ENCODE peak calls at places on chromosomes 4 and X, in six cellular contexts. T is trophoblast cell, B is mesenchymal stem cell, D is H9, X is H1, G is IMR-90. N is an unnamed sample. For H3K4me1, the result is how much of the 10 kb centered on the place peaks cover.

GRCh38 chrX:68252664-68253063 is 180.6 kb downstream of the OPHN1 start:
- DNase-seq in T (no peak), B (no peak), X (no peak), D (no peak), G (no peak), N (no peak)

GRCh38 chr4:135731681-135732080 is 1530.1 kb upstream of the PABPC4L start:
- DNase-seq in X (no peak), D (no peak), B (no peak), T (no peak), G (no peak), N (no peak)

GRCh38 chr4:6408263-6408662 is 64.2 kb downstream of the PPP2R2C start:
- DNase-seq in G (no peak), D (peak), X (no peak), B (no peak), T (no peak), N (no peak)

GRCh38 chr4:71827811-71828210 is 43.9 kb upstream of the GC start:
- DNase-seq in X (no peak), G (no peak), T (peak), D (peak), B (no peak), N (no peak)

GRCh38 chr4:85696661-85697060 is 221.7 kb downstream of the ARHGAP24 start:
- DNase-seq in G (no peak), D (no peak), B (no peak), X (no peak), T (no peak), N (no peak)

GRCh38 chr4:16862688-16863087 is 35.8 kb downstream of the LDB2 start:
- DNase-seq in G (peak), T (no peak), B (peak), D (no peak), X (no peak), N (no peak)

GRCh38 chrX:11968470-11968869 is 169.8 kb upstream of the FRMPD4 start:
- DNase-seq in T (peak), G (peak), B (no peak), X (no peak), D (no peak), N (no peak)

GRCh38 chr4:185036842-185037241 is 18.6 kb downstream of the HELT start:
- DNase-seq in B (no peak), X (no peak), G (no peak), T (no peak), D (no peak), N (no peak)

GRCh38 chrX:12974217-12974796 is 603 bp upstream of the TMSB4X start:
- DNase-seq in T (no peak), B (peak), X (no peak), G (peak), D (peak), N (peak)

GRCh38 chrX:123971963-123972362 is 10.5 kb downstream of the STAG2 start:
- DNase-seq in B (no peak), T (no peak), G (no peak), D (no peak), X (no peak), N (no peak)

GRCh38 chrX:119427024-119427794 is 28.1 kb downstream of the SLC25A43 start:
- DNase-seq in B (peak), T (no peak), D (no peak), G (peak), X (no peak), N (no peak)

GRCh38 chrX:47564438-47565085 is 3.6 kb downstream of the ARAF start:
- DNase-seq in B (no peak), T (no peak), D (no peak), X (no peak), G (no peak), N (no peak)

GRCh38 chrX:129772796-129773431 is 6.8 kb upstream of the SASH3 start:
- DNase-seq in D (no peak), B (no peak), G (no peak), X (no peak), T (peak), N (no peak)

GRCh38 chr4:40887690-40888089 is 137.9 kb downstream of the NSUN7 start:
- DNase-seq in T (peak), G (peak), X (no peak), D (no peak), B (peak), N (no peak)
- H3K14ac ChIP-seq in T (no peak), G (no peak), X (no peak), D (no peak), B (no peak), N (no peak)

GRCh38 chr4:25863347-25863784 is 578 bp upstream of the SEL1L3 start:
- DNase-seq in B (no peak), T (no peak), X (peak), G (no peak), D (peak), N (peak)
- H3K4ac ChIP-seq in B (no peak), T (no peak), X (no peak), G (peak), D (no peak), N (no peak)

GRCh38 chrX:56468441-56468840 is 95.0 kb upstream of the UBQLN2 start:
- DNase-seq in X (no peak), D (no peak), T (no peak), G (no peak), B (no peak), N (no peak)
- H3K4me1 ChIP-seq in X (under half), D (under half), T (under half), G (under half), B (under half), N (under half)

GRCh38 chr4:687048-687974 is 1.6 kb downstream of the SLC49A3 start:
- DNase-seq in X (no peak), D (peak), T (peak), G (peak), B (peak), N (no peak)
- H3K14ac ChIP-seq in X (no peak), D (no peak), T (no peak), G (peak), B (peak), N (no peak)

DNA sequence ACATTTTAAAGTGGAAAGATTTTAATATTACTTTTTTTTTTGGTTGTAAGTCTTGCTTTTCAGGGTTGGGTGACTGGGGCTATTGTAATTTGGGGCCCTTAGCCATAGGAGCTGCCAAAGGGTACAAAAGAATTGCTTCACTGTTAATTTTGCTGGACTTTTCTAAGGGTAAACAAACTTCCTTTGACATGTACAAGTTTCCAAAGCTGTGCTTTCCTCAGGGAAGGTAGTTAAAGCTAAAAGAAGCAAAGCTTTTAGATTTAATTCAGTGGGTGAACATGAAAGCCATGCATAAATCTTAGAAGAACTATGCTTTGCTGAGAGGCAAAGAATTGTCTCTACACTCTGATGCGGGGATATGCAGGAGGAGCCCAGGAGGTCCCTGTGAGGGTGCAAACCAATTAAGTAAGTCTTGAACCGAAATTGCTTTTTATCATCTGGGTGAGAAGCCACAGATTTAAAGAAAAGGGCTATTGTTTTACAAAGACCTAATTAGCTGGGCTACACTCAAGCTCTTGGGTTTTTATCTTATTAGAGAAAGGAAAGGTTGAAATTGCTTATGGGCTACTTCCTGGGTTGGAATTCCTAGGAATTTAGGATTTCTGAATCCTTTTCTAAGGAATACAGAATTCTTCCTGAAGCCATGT is 188.6 kb upstream of the ANK2 start:
- DNase-seq in G (no peak), D (no peak), B (no peak), T (no peak), X (peak), N (peak)
- H3K4ac ChIP-seq in G (no peak), D (no peak), B (no peak), T (no peak), X (peak), N (no peak)

GRCh38 chr4:176287546-176287945 is 18.5 kb upstream of the ASB5 start:
- DNase-seq in X (no peak), D (no peak), T (no peak), B (no peak), G (no peak), N (no peak)

GRCh38 chr4:176289561-176289960 is 20.5 kb upstream of the ASB5 start:
- DNase-seq in B (no peak), X (no peak), T (no peak), D (no peak), G (no peak), N (no peak)

GRCh38 chr4:176286728-176287127 is 17.7 kb upstream of the ASB5 start:
- DNase-seq in T (no peak), B (no peak), G (peak), D (no peak), X (no peak), N (no peak)

GRCh38 chr4:176290520-176290919 is 21.5 kb upstream of the ASB5 start:
- DNase-seq in D (no peak), G (no peak), T (peak), B (no peak), X (no peak), N (no peak)

GRCh38 chr4:176288020-176288419 is 19.0 kb upstream of the ASB5 start:
- DNase-seq in X (no peak), D (no peak), G (no peak), T (no peak), B (no peak), N (no peak)
- H3K4me1 ChIP-seq in X (under half), D (under half), G (under half), T (under half), B (under half), N (under half)

DNA sequence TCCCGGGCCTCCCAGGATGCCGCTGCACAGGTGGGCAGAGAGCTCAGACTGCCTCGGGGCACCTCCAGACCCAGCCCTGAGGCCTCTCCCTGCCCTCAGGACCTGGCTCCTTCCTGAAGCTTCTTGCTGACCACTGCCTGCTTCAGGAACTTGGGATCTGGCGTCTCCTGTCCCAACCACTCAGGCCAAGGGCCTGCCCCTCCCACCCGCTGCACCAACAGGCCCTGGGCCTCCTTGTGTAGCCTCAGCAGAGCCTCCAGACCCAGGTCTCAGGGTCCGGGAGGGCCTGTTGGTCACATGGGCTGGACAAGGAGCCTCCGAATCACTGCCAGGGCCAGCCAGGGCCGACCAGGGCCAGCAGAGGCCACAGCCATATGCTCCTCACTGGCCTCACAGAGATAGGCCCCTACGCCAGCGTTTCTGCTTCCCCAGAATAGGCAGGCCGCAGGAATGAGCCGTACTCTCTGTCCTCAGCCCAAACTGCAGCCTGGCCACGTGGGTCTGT is 2.8 kb downstream of the MXD4 start:
- DNase-seq in X (no peak), D (no peak), G (no peak), B (no peak), T (no peak), N (no peak)
- H3K14ac ChIP-seq in X (no peak), D (no peak), G (no peak), B (no peak), T (no peak), N (peak)

DNA sequence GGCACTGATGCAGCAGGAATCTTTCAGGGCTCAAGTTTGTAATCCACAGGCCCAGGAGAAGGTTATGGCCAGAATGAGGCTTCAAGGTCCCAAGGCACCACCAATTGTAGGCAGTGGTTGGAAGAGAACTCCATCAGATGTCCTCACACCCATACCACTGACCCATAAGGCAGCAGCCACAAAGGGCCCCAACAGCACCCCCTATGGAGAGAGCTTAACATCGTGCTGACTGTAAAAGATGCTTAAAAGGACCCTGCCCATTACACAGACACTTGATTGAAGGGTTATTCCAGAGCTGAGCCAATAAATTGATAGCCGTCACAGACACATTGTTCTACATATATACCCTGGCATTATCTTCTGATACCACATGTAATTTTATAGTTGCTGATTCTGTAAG is 113.7 kb downstream of the SOWAHB start:
- DNase-seq in B (no peak), D (peak), X (no peak), G (no peak), T (no peak), N (no peak)
- H3K4ac ChIP-seq in B (peak), D (no peak), X (no peak), G (peak), T (peak), N (no peak)

GRCh38 chr4:139917896-139918295 is 236.1 kb downstream of the MAML3 start:
- DNase-seq in X (no peak), T (no peak), G (no peak), B (no peak), D (no peak), N (no peak)
- H3K4me1 ChIP-seq in X (under half), T (under half), G (under half), B (under half), D (under half), N (under half)

GRCh38 chr4:168220893-168221292 is 97.7 kb downstream of the DDX60 start:
- DNase-seq in T (no peak), B (no peak), X (no peak), G (peak), D (no peak), N (no peak)

GRCh38 chr4:168221298-168221697 is 97.3 kb downstream of the DDX60 start:
- DNase-seq in T (peak), X (no peak), D (no peak), G (peak), B (peak), N (no peak)

GRCh38 chr4:168218663-168219062 is 99.9 kb downstream of the DDX60 start:
- DNase-seq in X (no peak), D (no peak), B (peak), T (peak), G (peak), N (no peak)
- H3K14ac ChIP-seq in X (no peak), D (no peak), B (no peak), T (no peak), G (no peak), N (no peak)

N was measured in neuronal stem cell.